ENCODE peak calls at places on chromosomes 4 and X, in six cellular contexts. One of them, this sample, is unnamed.

GRCh38 chrX:2458309-2458708 is 42.5 kb downstream of the DHRSX start:
- DNase-seq in breast epithelium: no peak
- DNase-seq in mammary epithelial cell: no peak
- DNase-seq in upper lobe of right lung: no peak
- DNase-seq in cardiac fibroblast: no peak
- DNase-seq in fibroblast of the aortic adventitia: no peak
- DNase-seq in this sample: no peak

GRCh38 chr4:35966558-35966957 is 277.8 kb downstream of the ARAP2 start:
- DNase-seq in breast epithelium: no peak
- DNase-seq in mammary epithelial cell: no peak
- DNase-seq in upper lobe of right lung: no peak
- DNase-seq in cardiac fibroblast: no peak
- DNase-seq in fibroblast of the aortic adventitia: no peak
- DNase-seq in this sample: no peak

GRCh38 chrX:153374426-153374825 is 26.7 kb downstream of the PNMA6E start:
- DNase-seq in breast epithelium: no peak
- DNase-seq in mammary epithelial cell: no peak
- DNase-seq in upper lobe of right lung: no peak
- DNase-seq in cardiac fibroblast: no peak
- DNase-seq in fibroblast of the aortic adventitia: no peak
- DNase-seq in this sample: no peak

GRCh38 chr4:185016946-185017797 is 1.1 kb upstream of the HELT start:
- DNase-seq in breast epithelium: no peak
- DNase-seq in mammary epithelial cell: peak
- DNase-seq in upper lobe of right lung: no peak
- DNase-seq in cardiac fibroblast: no peak
- DNase-seq in fibroblast of the aortic adventitia: peak
- DNase-seq in this sample: no peak

GRCh38 chr4:78293348-78293747 is 236.2 kb downstream of the FRAS1 start:
- DNase-seq in breast epithelium: no peak
- DNase-seq in mammary epithelial cell: no peak
- DNase-seq in upper lobe of right lung: no peak
- DNase-seq in cardiac fibroblast: peak
- DNase-seq in fibroblast of the aortic adventitia: peak
- DNase-seq in this sample: no peak

GRCh38 chrX:29665532-29665931 is 549.8 kb upstream of the MAGEB2 start:
- DNase-seq in breast epithelium: no peak
- DNase-seq in mammary epithelial cell: no peak
- DNase-seq in upper lobe of right lung: no peak
- DNase-seq in cardiac fibroblast: no peak
- DNase-seq in fibroblast of the aortic adventitia: no peak
- DNase-seq in this sample: no peak

GRCh38 chr4:8579526-8580320 is 469 bp upstream of the GPR78 start:
- DNase-seq in breast epithelium: no peak
- DNase-seq in mammary epithelial cell: no peak
- DNase-seq in upper lobe of right lung: peak
- DNase-seq in cardiac fibroblast: no peak
- DNase-seq in fibroblast of the aortic adventitia: no peak
- DNase-seq in this sample: no peak

GRCh38 chrX:53430231-53430630 is 3.9 kb downstream of the HSD17B10 start:
- DNase-seq in breast epithelium: no peak
- DNase-seq in mammary epithelial cell: no peak
- DNase-seq in upper lobe of right lung: no peak
- DNase-seq in cardiac fibroblast: no peak
- DNase-seq in fibroblast of the aortic adventitia: no peak
- DNase-seq in this sample: no peak

GRCh38 chr4:113534698-113535097 is 226.8 kb downstream of the CAMK2D start:
- DNase-seq in breast epithelium: no peak
- DNase-seq in mammary epithelial cell: no peak
- DNase-seq in upper lobe of right lung: no peak
- DNase-seq in cardiac fibroblast: peak
- DNase-seq in fibroblast of the aortic adventitia: peak
- DNase-seq in this sample: no peak

GRCh38 chr4:47824844-47825243 is 13.0 kb downstream of the CORIN start:
- DNase-seq in breast epithelium: no peak
- DNase-seq in mammary epithelial cell: no peak
- DNase-seq in upper lobe of right lung: no peak
- DNase-seq in cardiac fibroblast: no peak
- DNase-seq in fibroblast of the aortic adventitia: no peak
- DNase-seq in this sample: no peak

GRCh38 chrX:38868941-38869378 is 67.7 kb downstream of the MID1IP1 start:
- DNase-seq in breast epithelium: no peak
- DNase-seq in mammary epithelial cell: peak
- DNase-seq in upper lobe of right lung: no peak
- DNase-seq in cardiac fibroblast: peak
- DNase-seq in fibroblast of the aortic adventitia: peak
- DNase-seq in this sample: no peak

GRCh38 chrX:68839771-68840170 is 10.9 kb downstream of the EFNB1 start:
- DNase-seq in breast epithelium: no peak
- DNase-seq in mammary epithelial cell: no peak
- DNase-seq in upper lobe of right lung: no peak
- DNase-seq in cardiac fibroblast: no peak
- DNase-seq in fibroblast of the aortic adventitia: no peak
- DNase-seq in this sample: no peak

GRCh38 chrX:107323786-107324492 is 117.5 kb downstream of the DNAAF6 start:
- DNase-seq in breast epithelium: no peak
- DNase-seq in mammary epithelial cell: no peak
- DNase-seq in upper lobe of right lung: no peak
- DNase-seq in cardiac fibroblast: no peak
- DNase-seq in fibroblast of the aortic adventitia: no peak
- DNase-seq in this sample: no peak

GRCh38 chrX:107325467-107325866 is 119.1 kb downstream of the DNAAF6 start:
- DNase-seq in breast epithelium: no peak
- DNase-seq in mammary epithelial cell: no peak
- DNase-seq in upper lobe of right lung: no peak
- DNase-seq in cardiac fibroblast: no peak
- DNase-seq in fibroblast of the aortic adventitia: no peak
- DNase-seq in this sample: no peak

GRCh38 chrX:107324493-107325310 is 118.3 kb downstream of the DNAAF6 start:
- DNase-seq in breast epithelium: no peak
- DNase-seq in mammary epithelial cell: peak
- DNase-seq in upper lobe of right lung: peak
- DNase-seq in cardiac fibroblast: peak
- DNase-seq in fibroblast of the aortic adventitia: peak
- DNase-seq in this sample: no peak
- TF ChIP-seq CTCF in breast epithelium: no peak
- TF ChIP-seq CTCF in mammary epithelial cell: peak
- TF ChIP-seq CTCF in upper lobe of right lung: no peak
- TF ChIP-seq CTCF in cardiac fibroblast: peak
- TF ChIP-seq CTCF in fibroblast of the aortic adventitia: peak
- TF ChIP-seq CTCF in this sample: no peak

GRCh38 chr4:137193564-137193963 is 338.7 kb downstream of the PCDH18 start:
- DNase-seq in breast epithelium: no peak
- DNase-seq in mammary epithelial cell: no peak
- DNase-seq in upper lobe of right lung: no peak
- DNase-seq in cardiac fibroblast: no peak
- DNase-seq in fibroblast of the aortic adventitia: no peak
- DNase-seq in this sample: no peak

GRCh38 chr4:137203601-137204000 is 328.7 kb downstream of the PCDH18 start:
- DNase-seq in breast epithelium: no peak
- DNase-seq in mammary epithelial cell: no peak
- DNase-seq in upper lobe of right lung: no peak
- DNase-seq in cardiac fibroblast: peak
- DNase-seq in fibroblast of the aortic adventitia: peak
- DNase-seq in this sample: no peak

GRCh38 chr4:137200322-137200721 is 332.0 kb downstream of the PCDH18 start:
- DNase-seq in breast epithelium: no peak
- DNase-seq in mammary epithelial cell: no peak
- DNase-seq in upper lobe of right lung: no peak
- DNase-seq in cardiac fibroblast: no peak
- DNase-seq in fibroblast of the aortic adventitia: no peak
- DNase-seq in this sample: no peak

DNA sequence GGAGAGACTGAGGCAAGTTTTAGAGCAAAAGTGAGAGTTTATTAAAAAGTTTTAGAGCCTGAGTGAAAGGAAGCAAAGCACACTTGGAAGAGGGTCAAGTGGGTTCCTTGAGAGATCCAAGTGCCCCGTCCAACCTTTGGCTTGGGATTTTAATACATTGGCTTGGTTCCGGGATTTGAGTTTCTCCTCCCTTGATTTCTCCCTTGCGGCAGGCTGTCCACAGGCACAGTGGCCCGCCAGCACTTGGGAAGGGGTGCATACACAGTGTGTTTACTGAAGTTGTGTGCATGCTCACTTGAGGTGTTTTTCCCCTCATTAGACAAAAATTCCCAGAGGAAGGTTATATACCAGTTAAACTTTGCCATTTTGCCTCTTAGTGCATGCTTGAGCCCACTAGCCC is 333.5 kb downstream of the PCDH18 start:
- DNase-seq in breast epithelium: no peak
- DNase-seq in mammary epithelial cell: no peak
- DNase-seq in upper lobe of right lung: no peak
- DNase-seq in cardiac fibroblast: no peak
- DNase-seq in fibroblast of the aortic adventitia: no peak
- DNase-seq in this sample: no peak
- TF ChIP-seq CTCF in breast epithelium: no peak
- TF ChIP-seq CTCF in mammary epithelial cell: no peak
- TF ChIP-seq CTCF in upper lobe of right lung: no peak
- TF ChIP-seq CTCF in cardiac fibroblast: no peak
- TF ChIP-seq CTCF in fibroblast of the aortic adventitia: no peak
- TF ChIP-seq CTCF in this sample: no peak

GRCh38 chr4:120994521-120994920 is 72.0 kb upstream of the PRDM5 start:
- DNase-seq in breast epithelium: no peak
- DNase-seq in mammary epithelial cell: no peak
- DNase-seq in upper lobe of right lung: no peak
- DNase-seq in cardiac fibroblast: no peak
- DNase-seq in fibroblast of the aortic adventitia: no peak
- DNase-seq in this sample: no peak

GRCh38 chr4:120995611-120996010 is 73.1 kb upstream of the PRDM5 start:
- DNase-seq in breast epithelium: no peak
- DNase-seq in mammary epithelial cell: no peak
- DNase-seq in upper lobe of right lung: no peak
- DNase-seq in cardiac fibroblast: no peak
- DNase-seq in fibroblast of the aortic adventitia: peak
- DNase-seq in this sample: no peak

GRCh38 chr4:120991885-120992284 is 69.4 kb upstream of the PRDM5 start:
- DNase-seq in breast epithelium: no peak
- DNase-seq in mammary epithelial cell: no peak
- DNase-seq in upper lobe of right lung: no peak
- DNase-seq in cardiac fibroblast: no peak
- DNase-seq in fibroblast of the aortic adventitia: no peak
- DNase-seq in this sample: no peak

GRCh38 chr4:120990246-120990645 is 67.7 kb upstream of the PRDM5 start:
- DNase-seq in breast epithelium: no peak
- DNase-seq in mammary epithelial cell: no peak
- DNase-seq in upper lobe of right lung: no peak
- DNase-seq in cardiac fibroblast: no peak
- DNase-seq in fibroblast of the aortic adventitia: no peak
- DNase-seq in this sample: no peak
- TF ChIP-seq CTCF in breast epithelium: no peak
- TF ChIP-seq CTCF in mammary epithelial cell: no peak
- TF ChIP-seq CTCF in upper lobe of right lung: no peak
- TF ChIP-seq CTCF in cardiac fibroblast: no peak
- TF ChIP-seq CTCF in fibroblast of the aortic adventitia: no peak
- TF ChIP-seq CTCF in this sample: no peak

GRCh38 chrX:117839544-117839943 is 277.1 kb downstream of the KLHL13 start:
- DNase-seq in breast epithelium: no peak
- DNase-seq in mammary epithelial cell: no peak
- DNase-seq in upper lobe of right lung: no peak
- DNase-seq in cardiac fibroblast: no peak
- DNase-seq in fibroblast of the aortic adventitia: no peak
- DNase-seq in this sample: no peak
- TF ChIP-seq CTCF in breast epithelium: no peak
- TF ChIP-seq CTCF in mammary epithelial cell: no peak
- TF ChIP-seq CTCF in upper lobe of right lung: no peak
- TF ChIP-seq CTCF in cardiac fibroblast: no peak
- TF ChIP-seq CTCF in fibroblast of the aortic adventitia: no peak
- TF ChIP-seq CTCF in this sample: no peak

GRCh38 chr4:1862055-1862911 is 6.3 kb upstream of the LETM1 start:
- DNase-seq in breast epithelium: no peak
- DNase-seq in mammary epithelial cell: no peak
- DNase-seq in upper lobe of right lung: no peak
- DNase-seq in cardiac fibroblast: no peak
- DNase-seq in fibroblast of the aortic adventitia: no peak
- DNase-seq in this sample: no peak

GRCh38 chr4:1856071-1856919 is at the start of gene LETM1:
- DNase-seq in breast epithelium: peak
- DNase-seq in mammary epithelial cell: peak
- DNase-seq in upper lobe of right lung: peak
- DNase-seq in cardiac fibroblast: peak
- DNase-seq in fibroblast of the aortic adventitia: peak
- DNase-seq in this sample: peak

GRCh38 chr4:1857931-1858330 is 2.0 kb upstream of the LETM1 start:
- DNase-seq in breast epithelium: no peak
- DNase-seq in mammary epithelial cell: no peak
- DNase-seq in upper lobe of right lung: no peak
- DNase-seq in cardiac fibroblast: no peak
- DNase-seq in fibroblast of the aortic adventitia: no peak
- DNase-seq in this sample: no peak

GRCh38 chr4:1856920-1857699 is 1.2 kb upstream of the LETM1 start:
- DNase-seq in breast epithelium: no peak
- DNase-seq in mammary epithelial cell: peak
- DNase-seq in upper lobe of right lung: no peak
- DNase-seq in cardiac fibroblast: peak
- DNase-seq in fibroblast of the aortic adventitia: peak
- DNase-seq in this sample: no peak

DNA sequence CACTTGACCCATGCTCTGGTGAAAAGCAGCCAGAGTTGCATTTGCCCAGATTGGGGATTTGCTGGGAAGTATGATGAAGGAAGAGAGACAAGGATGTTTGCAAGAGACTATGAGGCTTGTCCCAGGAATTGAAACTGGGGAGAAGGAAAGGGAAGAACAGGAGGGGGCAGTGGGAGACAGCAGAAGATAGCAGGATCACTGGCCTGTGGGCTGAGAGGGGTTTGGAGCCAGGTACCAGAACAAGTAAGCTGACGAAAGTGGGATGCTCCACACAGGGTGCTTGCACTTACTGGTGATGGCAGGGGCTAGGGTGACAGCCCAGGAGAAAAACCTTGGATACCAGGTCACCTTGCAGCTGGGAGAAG is 3.4 kb upstream of the LETM1 start:
- DNase-seq in breast epithelium: no peak
- DNase-seq in mammary epithelial cell: no peak
- DNase-seq in upper lobe of right lung: no peak
- DNase-seq in cardiac fibroblast: no peak
- DNase-seq in fibroblast of the aortic adventitia: no peak
- DNase-seq in this sample: no peak
- TF ChIP-seq CTCF in breast epithelium: no peak
- TF ChIP-seq CTCF in mammary epithelial cell: no peak
- TF ChIP-seq CTCF in upper lobe of right lung: no peak
- TF ChIP-seq CTCF in cardiac fibroblast: no peak
- TF ChIP-seq CTCF in fibroblast of the aortic adventitia: no peak
- TF ChIP-seq CTCF in this sample: no peak